ENCODE peak calls at places on chromosome 16, in nine cellular contexts. G is endothelial cell, V is activated B cell treated with CpG ODN at 0.5 μM for 24 hours, Z is cardiac fibroblast, L is progenitor cell of endocrine pancreas, R is A549, K is AG09309, D is H9, C is GM06990. Q is an unnamed sample.

GRCh38 chr16:62079236-62079635 is 43.0 kb upstream of the CDH8 start:
- DNase-seq in G (no peak), V (no peak), Z (peak; percentile 0), L (no peak), R (no peak), K (no peak), D (no peak), C (no peak), Q (no peak)

GRCh38 chr16:81798311-81799137 is 19.4 kb downstream of the PLCG2 start:
- DNase-seq in G (no peak), V (peak; percentile 74), Z (no peak), L (no peak), R (no peak), K (no peak), D (no peak), C (peak; percentile 91), Q (no peak)

GRCh38 chr16:21244798-21245197 is 11.3 kb downstream of the ANKS4B start:
- DNase-seq in G (no peak), V (no peak), Z (no peak), L (no peak), R (no peak), K (no peak), D (no peak), C (no peak), Q (no peak)

GRCh38 chr16:82027629-82028035 is 7.4 kb upstream of the HSD17B2 start:
- DNase-seq in G (no peak), V (no peak), Z (no peak), L (no peak), R (no peak), K (no peak), D (no peak), C (no peak), Q (no peak)

GRCh38 chr16:68081796-68082567 is 3.2 kb upstream of the NFATC3 start:
- DNase-seq in G (no peak), V (no peak), Z (no peak), L (no peak), R (no peak), K (no peak), D (no peak), C (no peak), Q (no peak)

GRCh38 chr16:27839419-27839818 is 224.1 kb downstream of the GSG1L start:
- DNase-seq in G (no peak), V (no peak), Z (peak; percentile 14), L (no peak), R (no peak), K (no peak), D (peak; percentile 5), C (no peak), Q (no peak)

GRCh38 chr16:86239381-86239780 is 270.9 kb upstream of the FOXF1 start:
- DNase-seq in G (peak; percentile 46), V (no peak), Z (no peak), L (no peak), R (no peak), K (no peak), D (no peak), C (no peak), Q (no peak)

GRCh38 chr16:68083861-68084503 is 1.2 kb upstream of the NFATC3 start:
- DNase-seq in G (peak; percentile 25), V (no peak), Z (peak; percentile 37), L (no peak), R (no peak), K (no peak), D (no peak), C (no peak), Q (no peak)

GRCh38 chr16:85194528-85195270 is 82.4 kb upstream of the CIBAR2 start:
- DNase-seq in G (no peak), V (no peak), Z (no peak), L (no peak), R (no peak), K (no peak), D (no peak), C (no peak), Q (no peak)

GRCh38 chr16:58027341-58028167 is 2.0 kb downstream of the MMP15 start:
- DNase-seq in G (no peak), V (no peak), Z (peak; percentile 22), L (no peak), R (peak; percentile 74), K (no peak), D (peak; percentile 92), C (no peak), Q (no peak)

GRCh38 chr16:48535831-48536599 is 74.0 kb downstream of the N4BP1 start:
- DNase-seq in G (no peak), V (peak; percentile 34), Z (peak; percentile 76), L (no peak), R (no peak), K (no peak), D (no peak), C (peak; percentile 78), Q (no peak)

GRCh38 chr16:50972899-50973298 is 178.2 kb downstream of the SALL1 start:
- DNase-seq in G (no peak), V (no peak), Z (no peak), L (no peak), R (no peak), K (no peak), D (no peak), C (no peak), Q (no peak)

GRCh38 chr16:89922884-89923639 is at the start of gene TUBB3:
- DNase-seq in G (peak; percentile 73), V (peak; percentile 54), Z (peak; percentile 79), L (peak; percentile 66), R (peak; percentile 94), K (no peak), D (peak; percentile 86), C (peak; percentile 78), Q (no peak)

GRCh38 chr16:58020628-58021521 is 4.7 kb upstream of the MMP15 start:
- DNase-seq in G (peak; percentile 69), V (no peak), Z (peak; percentile 64), L (peak; percentile 54), R (peak; percentile 67), K (no peak), D (no peak), C (no peak), Q (peak; percentile 23)

GRCh38 chr16:25005445-25006306 is 9.5 kb downstream of the ARHGAP17 start:
- DNase-seq in G (no peak), V (no peak), Z (peak; percentile 66), L (no peak), R (no peak), K (no peak), D (no peak), C (no peak), Q (no peak)

GRCh38 chr16:79316004-79316458 is 284.5 kb downstream of the MAF start:
- DNase-seq in G (no peak), V (no peak), Z (no peak), L (no peak), R (no peak), K (no peak), D (no peak), C (peak; percentile 29), Q (no peak)

GRCh38 chr16:59633996-59634579 is 900.0 kb upstream of the GOT2 start:
- DNase-seq in G (no peak), V (no peak), Z (peak; percentile 62), L (no peak), R (no peak), K (peak; percentile 27), D (no peak), C (no peak), Q (peak; percentile 51)

GRCh38 chr16:3021449-3022207 is 1.5 kb downstream of the TNFRSF12A start:
- DNase-seq in G (peak; percentile 68), V (peak; percentile 72), Z (peak; percentile 97), L (peak; percentile 81), R (peak; percentile 72), K (peak; percentile 82), D (peak; percentile 80), C (peak; percentile 79), Q (peak; percentile 91)
- TF ChIP-seq CTCF in G (no peak), V (no peak), Z (peak; percentile 36), L (peak; percentile 52), R (peak; percentile 31), K (peak; percentile 44), D (peak; percentile 67), C (peak; percentile 50), Q (peak; percentile 38)

GRCh38 chr16:10232757-10233156 is 50.5 kb upstream of the GRIN2A start:
- DNase-seq in G (no peak), V (no peak), Z (no peak), L (no peak), R (no peak), K (no peak), D (no peak), C (no peak), Q (no peak)
- TF ChIP-seq CTCF in G (no peak), V (no peak), Z (no peak), L (no peak), R (no peak), K (no peak), D (no peak), C (no peak), Q (no peak)

GRCh38 chr16:876523-877241 is 76.1 kb upstream of the GNG13 start:
- DNase-seq in G (no peak), V (no peak), Z (no peak), L (no peak), R (no peak), K (no peak), D (no peak), C (no peak), Q (no peak)
- TF ChIP-seq CTCF in G (no peak), V (no peak), Z (no peak), L (no peak), R (no peak), K (no peak), D (no peak), C (no peak), Q (no peak)

GRCh38 chr16:78058165-78058564 is 35.8 kb downstream of the CLEC3A start:
- DNase-seq in G (no peak), V (no peak), Z (no peak), L (no peak), R (no peak), K (no peak), D (no peak), C (no peak), Q (no peak)
- TF ChIP-seq CTCF in G (no peak), V (no peak), Z (no peak), L (no peak), R (no peak), K (no peak), D (no peak), C (no peak), Q (no peak)

DNA sequence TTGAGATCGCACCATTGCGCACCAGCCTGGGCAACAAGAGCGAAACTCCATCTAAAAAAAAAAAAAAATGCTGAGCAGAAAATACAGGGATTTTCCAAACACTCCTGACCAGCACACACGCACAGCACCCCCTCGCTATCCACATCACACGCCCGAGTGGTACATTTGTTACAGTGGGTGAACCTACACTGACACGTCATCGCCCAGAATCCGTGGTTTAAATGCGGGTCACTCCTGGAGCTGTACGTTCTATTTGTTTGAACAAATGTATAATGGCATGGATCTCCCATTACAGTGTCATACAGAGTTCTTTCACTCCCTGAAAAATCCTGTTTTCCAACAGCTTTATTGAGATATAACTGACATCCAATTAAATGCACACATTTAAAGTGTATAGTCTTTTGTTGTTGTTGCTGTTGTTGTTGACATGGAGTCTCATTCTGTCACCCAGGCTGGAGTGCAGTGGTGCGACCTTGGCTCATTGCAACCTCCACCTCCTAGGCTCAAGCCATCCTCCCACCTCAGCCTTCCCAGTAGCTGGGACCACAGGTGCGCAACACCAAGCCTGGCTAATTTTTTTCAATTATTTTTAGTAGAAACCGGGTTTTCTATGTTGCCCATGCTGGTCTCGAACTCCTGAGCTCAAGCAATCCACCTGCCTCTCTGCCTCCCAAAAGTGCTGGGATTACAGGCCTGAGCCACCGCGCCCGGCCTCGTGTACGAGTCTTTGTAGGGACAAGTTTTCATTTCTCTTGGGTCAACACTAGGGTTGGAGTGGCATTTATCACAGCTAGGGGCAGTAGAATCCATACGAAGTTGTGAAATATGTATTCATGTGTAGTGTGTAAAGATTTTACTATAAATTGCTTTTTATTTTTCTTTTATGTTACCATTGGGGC is 4.4 kb upstream of the CARHSP1 start:
- DNase-seq in G (no peak), V (no peak), Z (no peak), L (no peak), R (no peak), K (no peak), D (no peak), C (no peak), Q (no peak)
- TF ChIP-seq CTCF in G (peak; percentile 21), V (no peak), Z (peak; percentile 26), L (peak; percentile 21), R (peak; percentile 19), K (peak; percentile 5), D (peak; percentile 32), C (peak; percentile 12), Q (peak; percentile 6)

Q was measured in astrocyte of the cerebellum.